ENCODE peak calls at places on chromosomes 12 and 14, in four cellular contexts. P is IMR-90, R is endothelial cell of umbilical vein, D is esophagus squamous epithelium. J is an unnamed sample.

GRCh38 chr14:43119672-43120071 is 1387.4 kb downstream of the FSCB start:
- DNase-seq in P (no peak), R (no peak), D (no peak), J (no peak)

GRCh38 chr12:109736552-109737108 is 23.0 kb downstream of the FAM222A start:
- DNase-seq in P (peak), R (peak), D (no peak), J (peak)

GRCh38 chr14:104224516-104225281 is 86.3 kb downstream of the KIF26A start:
- DNase-seq in P (no peak), R (peak), D (no peak), J (peak)

GRCh38 chr12:91316161-91316759 is 133.6 kb upstream of the DCN start:
- DNase-seq in P (peak), R (no peak), D (no peak), J (no peak)

GRCh38 chr14:100871234-100872186 is 32.0 kb downstream of the RTL1 start:
- DNase-seq in P (peak), R (peak), D (no peak), J (peak)

GRCh38 chr14:96851694-96852381 is 54.7 kb downstream of the VRK1 start:
- DNase-seq in P (no peak), R (no peak), D (no peak), J (no peak)

GRCh38 chr12:46439793-46440511 is 67.4 kb upstream of the SLC38A2 start:
- DNase-seq in P (peak), R (no peak), D (no peak), J (no peak)

GRCh38 chr12:24177889-24178288 is 228.4 kb upstream of the SOX5 start:
- DNase-seq in P (no peak), R (no peak), D (no peak), J (no peak)

GRCh38 chr14:57999471-57999870 is 133.6 kb upstream of the SLC35F4 start:
- DNase-seq in P (no peak), R (no peak), D (no peak), J (no peak)

GRCh38 chr12:132375747-132376463 is 46.5 kb upstream of the GALNT9 start:
- DNase-seq in P (no peak), R (no peak), D (no peak), J (no peak)

GRCh38 chr14:51996148-51996746 is 6.9 kb downstream of the RTRAF start:
- DNase-seq in P (peak), R (peak), D (no peak), J (peak)

GRCh38 chr12:113698505-113698858 is 226.8 kb upstream of the LHX5 start:
- DNase-seq in P (no peak), R (no peak), D (no peak), J (no peak)

GRCh38 chr14:69615471-69616407 is 4.3 kb downstream of the SUSD6 start:
- DNase-seq in P (peak), R (peak), D (no peak), J (peak)

GRCh38 chr12:49703647-49704137 is 3.5 kb downstream of the FMNL3 start:
- DNase-seq in P (peak), R (peak), D (no peak), J (no peak)

GRCh38 chr12:22684526-22685118 is 59.7 kb downstream of the ETNK1 start:
- DNase-seq in P (peak), R (peak), D (no peak), J (peak)

GRCh38 chr12:62259311-62259992 is 752 bp upstream of the USP15 start:
- DNase-seq in P (no peak), R (no peak), D (no peak), J (peak)

GRCh38 chr12:123109319-123109772 is 41.5 kb downstream of the PITPNM2 start:
- DNase-seq in P (no peak), R (no peak), D (no peak), J (no peak)

GRCh38 chr14:35399083-35399807 is 5.3 kb downstream of the NFKBIA start:
- DNase-seq in P (no peak), R (peak), D (no peak), J (no peak)

GRCh38 chr12:67356400-67356799 is 87.2 kb downstream of the CAND1 start:
- DNase-seq in P (no peak), R (no peak), D (no peak), J (no peak)

GRCh38 chr14:101636081-101636560 is 74.8 kb downstream of the DIO3 start:
- DNase-seq in P (no peak), R (no peak), D (no peak), J (no peak)

GRCh38 chr14:79764288-79764687 is 447.0 kb downstream of the DIO2 start:
- DNase-seq in P (no peak), R (no peak), D (no peak), J (no peak)

GRCh38 chr12:583251-583869 is 79.9 kb downstream of the NINJ2 start:
- DNase-seq in P (no peak), R (no peak), D (no peak), J (no peak)

GRCh38 chr12:132374821-132375445 is 45.5 kb upstream of the GALNT9 start:
- DNase-seq in P (no peak), R (no peak), D (no peak), J (no peak)

GRCh38 chr12:6294533-6295186 is 15.8 kb upstream of the PLEKHG6 start:
- DNase-seq in P (no peak), R (no peak), D (no peak), J (no peak)

GRCh38 chr12:113591480-113591971 is 119.9 kb upstream of the LHX5 start:
- DNase-seq in P (no peak), R (no peak), D (no peak), J (peak)

DNA sequence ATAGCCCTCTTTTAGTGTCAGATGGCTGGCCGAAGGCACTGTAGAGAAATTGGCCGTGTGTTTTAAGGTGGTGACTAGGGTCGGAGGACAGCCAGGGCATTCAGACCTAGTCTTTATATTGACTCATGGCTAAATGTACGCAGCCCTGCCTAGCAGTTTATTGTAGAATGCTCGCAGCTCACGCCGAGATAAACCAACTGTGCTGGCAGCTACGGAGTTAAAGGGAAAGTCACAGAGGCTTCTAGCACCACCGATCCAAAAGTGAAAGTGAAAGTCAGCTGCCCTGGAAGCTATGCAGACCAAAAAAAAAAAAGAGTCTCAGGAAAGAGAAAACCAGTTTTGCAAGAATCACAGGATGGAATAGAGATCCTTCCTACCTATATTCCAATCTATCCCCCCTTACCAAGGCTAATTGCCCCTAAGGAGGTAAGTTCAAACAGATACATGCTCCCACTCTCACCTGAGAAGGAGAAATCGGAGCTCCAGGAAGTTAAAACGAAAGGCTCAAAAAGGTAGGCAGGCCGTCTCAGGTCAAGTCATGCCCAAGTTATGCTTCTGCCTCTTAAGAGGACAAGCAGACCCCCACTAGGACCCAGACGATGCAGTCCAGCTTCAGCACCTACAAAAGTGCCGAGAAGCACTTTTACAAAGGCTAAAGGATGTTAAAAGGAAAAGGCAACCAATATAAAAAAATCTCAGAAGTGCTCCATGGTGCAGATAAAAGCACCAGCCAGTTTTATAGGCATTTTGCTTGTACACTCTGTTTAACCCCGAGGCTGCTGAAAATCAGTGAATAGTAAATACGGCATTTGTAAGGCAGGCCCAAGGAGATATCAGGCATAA is 24.8 kb downstream of the KLRK1 start:
- DNase-seq in P (peak), R (peak), D (peak), J (peak)
- TF ChIP-seq POLR2A in P (no peak), R (no peak), D (no peak), J (peak)

DNA sequence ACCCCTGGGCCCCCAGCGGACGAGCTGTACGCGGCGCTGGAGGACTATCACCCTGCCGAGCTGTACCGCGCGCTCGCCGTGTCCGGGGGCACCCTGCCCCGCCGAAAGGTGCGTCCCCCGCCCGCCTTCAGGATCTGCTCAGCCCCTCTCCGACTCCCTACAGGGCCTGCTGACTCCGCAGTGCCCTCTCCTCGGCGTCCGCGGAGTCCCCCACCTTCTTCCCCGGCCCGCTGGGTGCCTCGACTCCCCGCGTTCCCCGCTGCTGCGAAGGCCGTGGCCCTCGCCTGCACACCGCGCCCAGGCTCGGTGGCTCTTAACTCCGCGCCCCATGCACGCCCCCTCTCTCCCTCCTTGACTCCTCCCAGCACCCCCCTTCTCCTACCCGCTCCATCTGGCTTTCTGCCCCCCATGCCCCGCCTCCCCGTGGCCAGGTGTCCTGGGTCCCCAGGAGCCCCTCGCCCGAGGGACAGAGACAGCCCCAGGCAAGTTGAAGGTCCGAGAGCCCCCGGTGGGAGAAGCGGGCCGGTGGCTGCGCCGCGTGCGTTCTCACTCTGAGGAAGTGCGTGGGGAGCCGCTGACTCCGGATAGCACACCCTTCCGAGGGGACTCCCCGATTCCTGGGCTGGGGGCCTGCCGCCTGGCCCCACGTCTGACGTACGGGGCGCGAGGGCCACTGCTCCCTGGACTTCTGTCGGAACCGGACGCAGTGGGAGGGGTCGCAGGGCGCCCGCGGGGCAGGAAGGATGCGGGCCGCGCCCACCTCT is 594 bp downstream of the TAMALIN start:
- DNase-seq in P (no peak), R (peak), D (no peak), J (peak)
- TF ChIP-seq POLR2A in P (no peak), R (no peak), D (no peak), J (no peak)

DNA sequence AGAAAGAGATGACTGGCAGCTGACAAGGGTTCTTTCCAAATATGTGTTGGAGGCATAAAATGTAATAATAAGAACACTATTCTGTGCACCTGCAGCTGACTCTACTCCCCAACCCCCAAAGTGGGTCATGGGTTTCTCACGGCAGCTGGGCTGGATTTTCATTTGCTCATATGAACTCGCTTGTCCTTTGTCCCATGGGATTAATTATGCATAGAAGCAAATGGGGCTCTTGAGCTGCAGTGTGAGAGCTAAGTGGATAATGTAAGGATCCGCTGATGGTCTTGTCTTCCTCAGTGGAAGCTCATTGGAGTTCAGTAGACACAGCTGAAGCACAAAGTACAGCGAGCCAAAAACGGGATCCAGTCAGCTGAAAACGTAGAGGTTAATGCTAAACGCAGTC is 46.3 kb downstream of the TTC8 start:
- DNase-seq in P (no peak), R (no peak), D (no peak), J (no peak)
- TF ChIP-seq POLR2A in P (no peak), R (no peak), D (no peak), J (no peak)

GRCh38 chr14:68563256-68564131 is 229.4 kb downstream of the ZFP36L1 start:
- DNase-seq in P (peak), R (no peak), D (no peak), J (no peak)
- TF ChIP-seq POLR2A in P (no peak), R (no peak), D (no peak), J (no peak)

J was measured in erythroblast.